ENCODE peak calls at places on chromosomes 2 and 18, in five cellular contexts. F is NB4; Q is ELR; R is RWPE1; A is stimulated activated CD4-positive, alpha-beta T cell treated with anti-CD3 and anti-CD28 coated beads, Interleukin-1b, Interleukin-23, amount 100 ng/mL, for 4 hours. G is an unnamed sample.
A peak's percentile ranks its signal among the peaks of the same experiment; 100 is the strongest.

GRCh38 chr2:98637401-98638144 is 29.2 kb downstream of the UNC50 start:
- DNase-seq in F (no peak), Q (no peak), R (no peak), A (no peak), G (no peak)

GRCh38 chr2:110206056-110206455 is 1.2 kb upstream of the NPHP1 start:
- DNase-seq in F (peak; percentile 16), Q (peak; percentile 20), R (no peak), A (no peak), G (no peak)

GRCh38 chr2:215395687-215396460 is 40.0 kb downstream of the FN1 start:
- DNase-seq in F (no peak), Q (no peak), R (no peak), A (no peak), G (no peak)

GRCh38 chr18:40962784-40963183 is 992.2 kb upstream of the PIK3C3 start:
- DNase-seq in F (no peak), Q (peak; percentile 58), R (no peak), A (no peak), G (peak; percentile 81)

GRCh38 chr18:10261315-10262276 is 192.8 kb upstream of the APCDD1 start:
- DNase-seq in F (peak; percentile 83), Q (no peak), R (no peak), A (no peak), G (peak; percentile 15)

GRCh38 chr18:13455960-13456471 is 237.5 kb downstream of the LDLRAD4 start:
- DNase-seq in F (no peak), Q (no peak), R (no peak), A (no peak), G (no peak)

GRCh38 chr18:36835927-36836326 is 7.0 kb downstream of the KIAA1328 start:
- DNase-seq in F (no peak), Q (no peak), R (no peak), A (no peak), G (no peak)

GRCh38 chr2:168174761-168175160 is 72.6 kb downstream of the STK39 start:
- DNase-seq in F (peak; percentile 33), Q (no peak), R (no peak), A (no peak), G (no peak)

GRCh38 chr2:56012216-56012615 is 88.6 kb upstream of the EFEMP1 start:
- DNase-seq in F (no peak), Q (no peak), R (no peak), A (no peak), G (no peak)

GRCh38 chr2:194765723-194766122 is 891.3 kb upstream of the SLC39A10 start:
- DNase-seq in F (no peak), Q (no peak), R (no peak), A (no peak), G (no peak)

GRCh38 chr18:55406374-55407045 is 181.5 kb downstream of the TCF4 start:
- DNase-seq in F (no peak), Q (no peak), R (no peak), A (no peak), G (no peak)

GRCh38 chr2:8606649-8607550 is 75.0 kb upstream of the ID2 start:
- DNase-seq in F (no peak), Q (no peak), R (no peak), A (no peak), G (no peak)

GRCh38 chr2:61218817-61219170 is 56.8 kb downstream of the C2orf74 start:
- DNase-seq in F (no peak), Q (peak; percentile 11), R (peak; percentile 14), A (no peak), G (no peak)

GRCh38 chr2:209321076-209321475 is 102.8 kb upstream of the MAP2 start:
- DNase-seq in F (no peak), Q (peak; percentile 45), R (no peak), A (no peak), G (peak; percentile 43)